ENCODE peak calls at places on chromosomes 6 and 20, in four cellular contexts. G is activated B cell treated with CpG ODN at 0.5 μM for 24 hours; K is cardiac muscle cell; D is effector memory CD4-positive, alpha-beta T cell. X is an unnamed sample.

GRCh38 chr6:109701774-109702173 is 10.7 kb downstream of the FIG4 start:
- DNase-seq in G (no peak), D (no peak), K (no peak), X (no peak)

GRCh38 chr20:62161347-62161746 is 17.8 kb downstream of the SS18L1 start:
- DNase-seq in K (peak), G (no peak), D (no peak), X (no peak)

GRCh38 chr6:72425003-72425681 is 196.7 kb upstream of the KCNQ5 start:
- DNase-seq in G (no peak), K (peak), D (no peak), X (no peak)

GRCh38 chr20:62120990-62121775 is 1.1 kb upstream of the LSM14B start:
- DNase-seq in K (no peak), G (no peak), D (no peak), X (no peak)

GRCh38 chr6:33726696-33727095 is 15.2 kb upstream of the UQCC2 start:
- DNase-seq in G (no peak), D (no peak), K (no peak), X (no peak)

GRCh38 chr6:109998159-109998785 is 20.2 kb downstream of the GPR6 start:
- DNase-seq in K (peak), G (no peak), D (no peak), X (no peak)

GRCh38 chr20:9038791-9039190 is 30.1 kb upstream of the PLCB4 start:
- DNase-seq in K (no peak), G (no peak), D (no peak), X (no peak)

GRCh38 chr20:24915892-24916291 is 33.2 kb upstream of the CST7 start:
- DNase-seq in G (no peak), D (no peak), K (no peak), X (no peak)

GRCh38 chr6:14488185-14488584 is 370.6 kb downstream of the CD83 start:
- DNase-seq in K (no peak), G (no peak), D (no peak), X (no peak)

GRCh38 chr20:33305591-33306057 is 22.6 kb downstream of the BPIFB1 start:
- DNase-seq in D (no peak), K (peak), G (no peak), X (no peak)

GRCh38 chr6:134921980-134922313 is 28.0 kb downstream of the ALDH8A1 start:
- DNase-seq in G (no peak), K (peak), D (no peak), X (no peak)

GRCh38 chr20:44970243-44970757 is 4.0 kb downstream of the STK4 start:
- DNase-seq in K (no peak), G (no peak), D (no peak), X (no peak)

GRCh38 chr6:48151142-48151541 is 40.1 kb upstream of the PTCHD4 start:
- DNase-seq in K (peak), G (no peak), D (no peak), X (no peak)

GRCh38 chr6:131937703-131938631 is 13.2 kb downstream of the CCN2 start:
- DNase-seq in D (no peak), K (peak), G (no peak), X (no peak)

GRCh38 chr6:115071962-115072361 is 729.1 kb upstream of the HS3ST5 start:
- DNase-seq in G (no peak), K (no peak), D (no peak), X (no peak)

GRCh38 chr6:35024601-35025054 is 116.5 kb downstream of the TCP11 start:
- DNase-seq in K (peak), D (no peak), G (no peak), X (no peak)

GRCh38 chr20:36467076-36467999 is 74.0 kb upstream of the MYL9 start:
- DNase-seq in K (no peak), D (peak), G (no peak), X (peak)

GRCh38 chr6:110886555-110887167 is 12.1 kb downstream of the AMD1 start:
- DNase-seq in G (no peak), K (no peak), D (no peak), X (no peak)

GRCh38 chr20:42046686-42047085 is 428.5 kb upstream of the CHD6 start:
- DNase-seq in D (no peak), K (no peak), G (no peak), X (no peak)

GRCh38 chr6:8623441-8623840 is 188.1 kb upstream of the SLC35B3 start:
- DNase-seq in K (no peak), D (no peak), G (no peak), X (no peak)

GRCh38 chr20:17961600-17961965 is 7.0 kb downstream of the SNX5 start:
- DNase-seq in G (no peak), K (no peak), D (no peak), X (no peak)

GRCh38 chr6:122735618-122736017 is 43.9 kb upstream of the FABP7 start:
- DNase-seq in K (no peak), G (no peak), D (no peak), X (no peak)

GRCh38 chr6:14095444-14095843 is 22.1 kb upstream of the CD83 start:
- DNase-seq in K (no peak), G (peak), D (no peak), X (no peak)

GRCh38 chr20:24579016-24579415 is 109.6 kb downstream of the SYNDIG1 start:
- DNase-seq in G (no peak), K (no peak), D (no peak), X (no peak)

GRCh38 chr6:131430531-131430930 is 142.5 kb upstream of the ARG1 start:
- DNase-seq in K (no peak), G (no peak), D (no peak), X (no peak)

GRCh38 chr6:158492881-158493280 is 67.0 kb upstream of the TMEM181 start:
- DNase-seq in K (no peak), D (no peak), G (no peak), X (no peak)

GRCh38 chr20:50578061-50578777 is 68.0 kb downstream of the PTPN1 start:
- DNase-seq in G (no peak), K (no peak), D (no peak), X (no peak)

GRCh38 chr6:119544325-119545150 is 195.0 kb upstream of the MAN1A1 start:
- DNase-seq in D (no peak), K (peak), G (no peak), X (no peak)

GRCh38 chr6:64238071-64238470 is 602.5 kb downstream of the PHF3 start:
- DNase-seq in K (no peak), G (no peak), D (no peak), X (no peak)

GRCh38 chr6:7140631-7141366 is 33.0 kb downstream of the RREB1 start:
- DNase-seq in K (peak), G (peak), D (peak), X (peak)